ENCODE peak calls at places on chromosomes 11 and 22, in five cellular contexts. O is ovary, L is PC-3, R is lower lobe of right lung, Y is left lung. M is an unnamed sample.

GRCh38 chr11:12724301-12725046 is 50.3 kb downstream of the TEAD1 start:
- DNase-seq in O (peak; percentile 90), Y (no peak), R (peak; percentile 59), L (peak; percentile 96), M (peak; percentile 82)

GRCh38 chr11:96314326-96315050 is 28.5 kb downstream of the MAML2 start:
- DNase-seq in R (peak; percentile 57), O (no peak), L (peak; percentile 94), Y (no peak), M (no peak)

GRCh38 chr11:2762031-2762380 is 62.2 kb upstream of the KCNQ1OT1 start:
- DNase-seq in L (no peak), Y (no peak), R (no peak), O (no peak), M (peak; percentile 21)

GRCh38 chr11:112863304-112863703 is 97.9 kb upstream of the NCAM1 start:
- DNase-seq in R (no peak), Y (no peak), O (no peak), L (no peak), M (no peak)

GRCh38 chr11:134164490-134165370 is 59.0 kb downstream of the NCAPD3 start:
- DNase-seq in Y (no peak), O (no peak), L (no peak), R (no peak), M (no peak)

GRCh38 chr11:127224276-127224675 is 223.7 kb upstream of the KIRREL3 start:
- DNase-seq in Y (no peak), R (no peak), O (no peak), L (no peak), M (no peak)

GRCh38 chr11:108733479-108734116 is 68.7 kb downstream of the DDX10 start:
- DNase-seq in Y (no peak), L (peak; percentile 45), R (no peak), O (no peak), M (no peak)

GRCh38 chr11:3177931-3178330 is 12.8 kb upstream of the OSBPL5 start:
- DNase-seq in Y (no peak), L (peak; percentile 59), R (no peak), O (no peak), M (no peak)

GRCh38 chr11:40140560-40140959 is 1318.9 kb downstream of the LRRC4C start:
- DNase-seq in R (no peak), Y (no peak), O (no peak), L (no peak), M (no peak)

GRCh38 chr11:1873048-1873812 is 18.5 kb downstream of the PRR33 start:
- DNase-seq in R (peak; percentile 18), Y (peak; percentile 51), L (no peak), O (no peak), M (peak; percentile 74)

GRCh38 chr22:27476729-27477128 is 324.8 kb downstream of the MN1 start:
- DNase-seq in O (no peak), L (peak; percentile 90), R (no peak), Y (no peak), M (no peak)

GRCh38 chr11:69483696-69484426 is 2.4 kb downstream of the LINC01488 start:
- DNase-seq in O (no peak), Y (peak; percentile 67), R (peak; percentile 45), L (no peak), M (peak; percentile 68)

GRCh38 chr11:73971175-73971719 is 11.4 kb downstream of the UCP2 start:
- DNase-seq in O (no peak), R (no peak), L (no peak), Y (no peak), M (peak; percentile 25)

GRCh38 chr22:25318081-25318823 is 98.8 kb downstream of the CRYBB2 start:
- DNase-seq in R (no peak), Y (no peak), O (no peak), L (no peak), M (no peak)

GRCh38 chr11:36566407-36567053 is 1.3 kb upstream of the RAG1 start:
- DNase-seq in Y (no peak), R (no peak), O (no peak), L (no peak), M (no peak)

GRCh38 chr22:34885852-34886251 is 180.1 kb upstream of the ISX start:
- DNase-seq in R (no peak), O (no peak), Y (no peak), L (no peak), M (no peak)

GRCh38 chr11:112784323-112785073 is 176.7 kb upstream of the NCAM1 start:
- DNase-seq in O (peak; percentile 88), R (no peak), L (no peak), Y (no peak), M (peak; percentile 88)

GRCh38 chr22:45476814-45477213 is 25.9 kb upstream of the FBLN1 start:
- DNase-seq in R (no peak), Y (no peak), O (peak; percentile 57), L (no peak), M (peak; percentile 50)

GRCh38 chr22:31969789-31970489 is 25.6 kb downstream of the YWHAH start:
- DNase-seq in O (peak; percentile 66), L (peak; percentile 78), Y (peak; percentile 78), R (peak; percentile 75), M (peak; percentile 63)

GRCh38 chr11:73228268-73229134 is 10.4 kb downstream of the P2RY2 start:
- DNase-seq in O (no peak), Y (no peak), R (no peak), L (no peak), M (no peak)

GRCh38 chr22:29117799-29118477 is 45.1 kb downstream of the KREMEN1 start:
- DNase-seq in Y (no peak), O (no peak), R (no peak), L (no peak), M (no peak)

GRCh38 chr11:78315724-78316123 is 101.9 kb downstream of the GAB2 start:
- DNase-seq in Y (no peak), R (no peak), O (no peak), L (no peak), M (no peak)

GRCh38 chr11:78314753-78315152 is 102.9 kb downstream of the GAB2 start:
- DNase-seq in Y (no peak), O (no peak), L (no peak), R (no peak), M (no peak)

GRCh38 chr11:78313898-78314297 is 103.7 kb downstream of the GAB2 start:
- DNase-seq in Y (no peak), R (no peak), L (no peak), O (no peak), M (no peak)

GRCh38 chr11:78312712-78313111 is 104.9 kb downstream of the GAB2 start:
- DNase-seq in O (no peak), L (no peak), Y (no peak), R (no peak), M (no peak)

GRCh38 chr11:78313181-78313788 is 104.3 kb downstream of the GAB2 start:
- DNase-seq in R (no peak), L (peak; percentile 85), Y (no peak), O (no peak), M (no peak)
- H3K4me1 ChIP-seq in R (peaks cover 51% of the 10 kb centered on the region), L (peaks cover 14% of the 10 kb centered on the region), Y (peaks cover 13% of the 10 kb centered on the region), O (peaks cover 27% of the 10 kb centered on the region), M (peaks cover 14% of the 10 kb centered on the region)

GRCh38 chr11:117706322-117706814 is 90.6 kb downstream of the DSCAML1 start:
- DNase-seq in L (no peak), O (no peak), Y (no peak), R (no peak), M (no peak)

GRCh38 chr11:117705866-117706265 is 91.2 kb downstream of the DSCAML1 start:
- DNase-seq in R (no peak), Y (no peak), O (no peak), L (no peak), M (no peak)

GRCh38 chr11:117713676-117714075 is 83.3 kb downstream of the DSCAML1 start:
- DNase-seq in Y (no peak), R (no peak), L (no peak), O (no peak), M (no peak)

GRCh38 chr11:117712530-117712929 is 84.5 kb downstream of the DSCAML1 start:
- DNase-seq in L (no peak), R (no peak), O (no peak), Y (no peak), M (no peak)

GRCh38 chr11:117710211-117710610 is 86.8 kb downstream of the DSCAML1 start:
- DNase-seq in O (no peak), R (no peak), Y (no peak), L (no peak), M (no peak)
- H3K9me3 ChIP-seq in O (no peaks in the 10 kb centered on the region), R (no peaks in the 10 kb centered on the region), Y (no peaks in the 10 kb centered on the region), L (no peaks in the 10 kb centered on the region), M (peaks cover 3% of the 10 kb centered on the region)

GRCh38 chr22:21012446-21013407 is 2.2 kb upstream of the P2RX6 start:
- DNase-seq in O (no peak), L (no peak), Y (peak; percentile 60), R (no peak), M (no peak)
- H3K4me3 ChIP-seq in O (no peak overlapping the region), L (no peak overlapping the region), Y (no peak overlapping the region), R (no peak overlapping the region), M (no peak overlapping the region)

DNA sequence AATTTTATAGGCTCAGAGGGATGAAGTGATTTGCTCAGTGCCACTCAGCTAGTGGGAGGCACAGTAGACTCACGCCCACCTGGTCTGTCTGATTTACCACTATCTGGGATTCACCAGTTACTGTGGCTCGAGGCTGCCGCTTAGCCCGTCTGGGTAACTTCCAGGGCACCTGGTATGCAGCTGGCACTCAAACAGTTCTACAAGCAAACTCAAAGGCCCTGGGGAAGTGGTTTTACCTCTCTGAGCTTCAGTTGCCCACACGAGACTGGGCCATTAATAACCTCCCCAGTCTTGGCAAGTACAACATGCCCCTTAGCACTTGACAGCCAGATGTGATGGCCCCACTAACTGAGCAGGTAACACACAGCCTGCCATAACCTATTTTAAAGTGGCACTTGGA is 2.6 kb downstream of the GDPD5 start:
- DNase-seq in L (no peak), O (no peak), Y (no peak), R (no peak), M (no peak)
- H3K4me1 ChIP-seq in L (peaks cover 20% of the 10 kb centered on the region), O (peaks cover 3% of the 10 kb centered on the region), Y (peaks cover 11% of the 10 kb centered on the region), R (peaks cover 18% of the 10 kb centered on the region), M (no peaks in the 10 kb centered on the region)

GRCh38 chr22:48096411-48096810 is 1334.0 kb downstream of the TBC1D22A start:
- DNase-seq in R (no peak), O (no peak), L (no peak), Y (no peak), M (peak; percentile 49)
- H3K9me3 ChIP-seq in R (no peaks in the 10 kb centered on the region), O (no peaks in the 10 kb centered on the region), L (no peaks in the 10 kb centered on the region), Y (no peaks in the 10 kb centered on the region), M (no peaks in the 10 kb centered on the region)

GRCh38 chr11:64864473-64865285 is 13.7 kb downstream of the EHD1 start:
- DNase-seq in Y (peak; percentile 85), O (peak; percentile 80), L (no peak), R (peak; percentile 61), M (peak; percentile 92)
- H3K4me3 ChIP-seq in Y (peak overlapping the region; percentile 6), O (no peak overlapping the region), L (no peak overlapping the region), R (peak overlapping the region; percentile 28), M (no peak overlapping the region)

GRCh38 chr11:86848132-86848531 is 47.8 kb downstream of the PRSS23 start:
- DNase-seq in Y (no peak), R (no peak), O (no peak), L (no peak), M (no peak)
- H3K4me1 ChIP-seq in Y (no peaks in the 10 kb centered on the region), R (peaks cover 3% of the 10 kb centered on the region), O (no peaks in the 10 kb centered on the region), L (no peaks in the 10 kb centered on the region), M (peaks cover 2% of the 10 kb centered on the region)

DNA sequence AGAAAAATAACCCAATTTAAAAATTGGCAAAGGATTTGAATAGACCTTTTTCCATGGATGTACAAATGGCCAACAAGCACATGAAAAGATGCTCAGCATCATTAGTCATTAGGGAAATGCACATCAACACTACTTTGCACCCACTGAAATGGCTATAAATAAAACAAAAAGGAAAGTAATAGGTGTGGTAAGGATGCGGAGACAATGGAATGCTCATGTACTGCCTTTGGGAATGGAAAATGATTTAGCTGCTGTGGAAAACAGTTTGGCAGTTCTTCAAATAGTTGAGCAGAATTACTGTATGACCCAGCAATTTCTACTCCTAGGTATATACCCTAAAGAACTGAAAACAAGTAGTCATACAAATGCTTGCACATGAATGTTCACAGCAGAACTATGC is 37.4 kb downstream of the LARGE2 start:
- DNase-seq in O (no peak), L (no peak), R (no peak), Y (no peak), M (no peak)
- H3K9me3 ChIP-seq in O (no peaks in the 10 kb centered on the region), L (no peaks in the 10 kb centered on the region), R (no peaks in the 10 kb centered on the region), Y (no peaks in the 10 kb centered on the region), M (no peaks in the 10 kb centered on the region)

M was measured in aorta.